ENCODE peak calls at places on chromosomes 11 and 22, in nine cellular contexts. I is foreskin fibroblast; Q is bronchial epithelial cell; J is neuronal stem cell; H is activated CD4-positive, alpha-beta T cell treated with anti-CD3 and anti-CD28 coated beads for 48 hours; S is WTC11; F is frontal cortex; Y is NCI-H1417 treated with DMSO at 0.1 percent for 48 hours; P is cardiac fibroblast. T is an unnamed sample.

GRCh38 chr11:63592975-63593395 is 21.2 kb downstream of the PLAAT3 start:
- DNase-seq in Y (no peak), Q (peak), S (peak), J (no peak), F (no peak), P (peak), H (peak), I (peak), T (no peak)

GRCh38 chr22:17542452-17542851 is 20.8 kb upstream of the SLC25A18 start:
- DNase-seq in H (no peak), I (no peak), F (no peak), Y (no peak), S (no peak), P (no peak), J (no peak), Q (no peak), T (no peak)

GRCh38 chr11:85718991-85719807 is 33.2 kb upstream of the CCDC89 start:
- DNase-seq in S (peak), J (peak), Q (peak), H (no peak), F (peak), P (peak), I (peak), Y (no peak), T (peak)

GRCh38 chr11:2507212-2507901 is 62.5 kb downstream of the KCNQ1 start:
- DNase-seq in Q (no peak), F (no peak), P (no peak), J (no peak), H (no peak), Y (no peak), S (no peak), I (no peak), T (no peak)

GRCh38 chr11:11179239-11179638 is 173.8 kb downstream of the CSNK2A3 start:
- DNase-seq in Q (peak), I (peak), P (peak), F (peak), J (no peak), S (no peak), Y (no peak), H (no peak), T (peak)

GRCh38 chr11:126443120-126443519 is 87.6 kb downstream of the ST3GAL4 start:
- DNase-seq in P (no peak), S (no peak), J (no peak), I (no peak), H (no peak), Q (no peak), F (no peak), Y (peak), T (no peak)

GRCh38 chr11:129943036-129943435 is 47.7 kb upstream of the NFRKB start:
- DNase-seq in H (no peak), Q (no peak), S (no peak), Y (no peak), F (no peak), P (no peak), J (no peak), I (no peak), T (no peak)

GRCh38 chr11:13339196-13340153 is 61.9 kb downstream of the BMAL1 start:
- DNase-seq in Y (no peak), P (peak), I (peak), Q (peak), F (no peak), H (peak), J (no peak), S (no peak), T (peak)

GRCh38 chr22:30872282-30873041 is 96.1 kb downstream of the MORC2 start:
- DNase-seq in I (peak), S (no peak), Q (no peak), F (no peak), H (no peak), Y (no peak), P (no peak), J (no peak), T (no peak)

GRCh38 chr11:106047636-106048035 is 25.6 kb upstream of the MSANTD4 start:
- DNase-seq in F (no peak), Q (no peak), Y (no peak), I (no peak), H (no peak), S (no peak), P (no peak), J (no peak), T (no peak)

GRCh38 chr11:100593321-100593720 is 93.8 kb upstream of the ARHGAP42 start:
- DNase-seq in S (no peak), Q (no peak), H (no peak), J (no peak), P (no peak), Y (no peak), I (no peak), F (no peak), T (no peak)

GRCh38 chr11:110087820-110088534 is 5.2 kb upstream of the ZC3H12C start:
- DNase-seq in H (no peak), I (peak), F (no peak), P (peak), Q (no peak), S (no peak), Y (no peak), J (no peak), T (peak)

GRCh38 chr11:134999490-135000066 is 587.5 kb upstream of the B3GAT1 start:
- DNase-seq in J (no peak), H (no peak), Y (no peak), S (no peak), Q (no peak), I (no peak), P (no peak), F (no peak), T (no peak)

T was measured in skeletal muscle cell.